ENCODE peak calls at places on chromosome 21, in four cellular contexts. E is HFF-Myc, R is NCI-H774, Z is tibial artery. D is an unnamed sample.

GRCh38 chr21:24895885-24896734 is 711.2 kb downstream of the MRPL39 start:
- DNase-seq in E (no peak), R (no peak), Z (no peak), D (peak)

GRCh38 chr21:42997053-42997452 is 22.7 kb downstream of the PKNOX1 start:
- DNase-seq in R (no peak), Z (peak), E (peak), D (peak)

GRCh38 chr21:24938592-24938991 is 668.7 kb downstream of the MRPL39 start:
- DNase-seq in Z (no peak), R (no peak), E (no peak), D (no peak)

GRCh38 chr21:46033410-46034404 is 52.1 kb downstream of the COL6A1 start:
- DNase-seq in R (no peak), Z (no peak), E (no peak), D (no peak)

GRCh38 chr21:36859744-36860501 is 106.5 kb downstream of the HLCS start:
- DNase-seq in E (no peak), Z (peak), R (no peak), D (peak)

GRCh38 chr21:42147386-42148020 is 71.4 kb upstream of the ABCG1 start:
- DNase-seq in Z (no peak), R (no peak), E (no peak), D (no peak)

GRCh38 chr21:15140321-15141019 is 75.7 kb upstream of the NRIP1 start:
- DNase-seq in Z (no peak), R (no peak), E (no peak), D (peak)

GRCh38 chr21:36641886-36642285 is 57.0 kb upstream of the SIM2 start:
- DNase-seq in R (no peak), Z (no peak), E (no peak), D (no peak)

GRCh38 chr21:45872902-45873301 is 108.7 kb upstream of the COL6A1 start:
- DNase-seq in R (no peak), E (no peak), Z (peak), D (no peak)

GRCh38 chr21:22231013-22231412 is 1232.8 kb downstream of the NCAM2 start:
- DNase-seq in Z (no peak), E (no peak), R (no peak), D (no peak)

GRCh38 chr21:28944296-28944695 is 48.4 kb downstream of the LTN1 start:
- DNase-seq in Z (no peak), R (no peak), E (no peak), D (no peak)

GRCh38 chr21:26966360-26966977 is 419 bp downstream of the ADAMTS5 start:
- DNase-seq in E (no peak), R (no peak), Z (peak), D (no peak)

GRCh38 chr21:17769049-17769845 is 49.9 kb downstream of the C21orf91 start:
- DNase-seq in E (no peak), Z (no peak), R (no peak), D (no peak)

GRCh38 chr21:33761104-33762036 is 119.1 kb downstream of the ITSN1 start:
- DNase-seq in Z (peak), R (no peak), E (peak), D (no peak)